ENCODE peak calls at places on chromosome 2, in eight cellular contexts. One of them, this sample, is unnamed. For H3K27me3 and H3K4me1, the result is how much of the 10 kb centered on the place peaks cover.

GRCh38 chr2:218428846-218429558 is 10.1 kb downstream of the VIL1 start:
- DNase-seq in Peyer's patch: no peak
- DNase-seq in transverse colon: no peak
- DNase-seq in astrocyte: no peak
- DNase-seq in left ventricle myocardium inferior: no peak
- DNase-seq in tibial artery: no peak
- DNase-seq in body of pancreas: no peak
- DNase-seq in ascending aorta: no peak
- DNase-seq in this sample: no peak

GRCh38 chr2:104867351-104868080 is 13.6 kb downstream of the POU3F3 start:
- DNase-seq in astrocyte: peak
- DNase-seq in tibial artery: no peak
- DNase-seq in transverse colon: no peak
- DNase-seq in left ventricle myocardium inferior: no peak
- DNase-seq in ascending aorta: no peak
- DNase-seq in Peyer's patch: no peak
- DNase-seq in body of pancreas: no peak
- DNase-seq in this sample: no peak

GRCh38 chr2:38731684-38732221 is 19.4 kb downstream of the SRSF7 start:
- DNase-seq in ascending aorta: no peak
- DNase-seq in astrocyte: no peak
- DNase-seq in tibial artery: peak
- DNase-seq in left ventricle myocardium inferior: no peak
- DNase-seq in body of pancreas: no peak
- DNase-seq in transverse colon: no peak
- DNase-seq in Peyer's patch: no peak
- DNase-seq in this sample: no peak

GRCh38 chr2:150473767-150474166 is 13.7 kb downstream of the RND3 start:
- DNase-seq in body of pancreas: no peak
- DNase-seq in transverse colon: no peak
- DNase-seq in left ventricle myocardium inferior: no peak
- DNase-seq in tibial artery: no peak
- DNase-seq in Peyer's patch: no peak
- DNase-seq in astrocyte: no peak
- DNase-seq in ascending aorta: no peak
- DNase-seq in this sample: no peak

GRCh38 chr2:102112271-102112670 is 30.3 kb upstream of the IL1R1 start:
- DNase-seq in tibial artery: no peak
- DNase-seq in astrocyte: no peak
- DNase-seq in transverse colon: no peak
- DNase-seq in Peyer's patch: no peak
- DNase-seq in ascending aorta: no peak
- DNase-seq in left ventricle myocardium inferior: no peak
- DNase-seq in body of pancreas: no peak
- DNase-seq in this sample: no peak

GRCh38 chr2:150484006-150484405 is 3.5 kb downstream of the RND3 start:
- DNase-seq in tibial artery: no peak
- DNase-seq in Peyer's patch: no peak
- DNase-seq in left ventricle myocardium inferior: no peak
- DNase-seq in astrocyte: no peak
- DNase-seq in ascending aorta: no peak
- DNase-seq in body of pancreas: no peak
- DNase-seq in transverse colon: no peak
- DNase-seq in this sample: no peak

GRCh38 chr2:170530284-170530745 is 184.8 kb upstream of the SP5 start:
- DNase-seq in ascending aorta: peak
- DNase-seq in Peyer's patch: peak
- DNase-seq in body of pancreas: peak
- DNase-seq in astrocyte: peak
- DNase-seq in left ventricle myocardium inferior: peak
- DNase-seq in tibial artery: peak
- DNase-seq in transverse colon: peak
- DNase-seq in this sample: no peak

GRCh38 chr2:148927010-148927409 is 52.0 kb downstream of the KIF5C start:
- DNase-seq in left ventricle myocardium inferior: peak
- DNase-seq in Peyer's patch: peak
- DNase-seq in tibial artery: no peak
- DNase-seq in body of pancreas: no peak
- DNase-seq in ascending aorta: no peak
- DNase-seq in astrocyte: no peak
- DNase-seq in transverse colon: peak
- DNase-seq in this sample: no peak

GRCh38 chr2:146124741-146125140 is 1604.8 kb upstream of the ZEB2 start:
- DNase-seq in Peyer's patch: no peak
- DNase-seq in left ventricle myocardium inferior: no peak
- DNase-seq in ascending aorta: no peak
- DNase-seq in tibial artery: no peak
- DNase-seq in transverse colon: no peak
- DNase-seq in body of pancreas: no peak
- DNase-seq in astrocyte: peak
- DNase-seq in this sample: no peak

GRCh38 chr2:230668939-230669303 is 43.7 kb upstream of the CAB39 start:
- DNase-seq in tibial artery: no peak
- DNase-seq in Peyer's patch: no peak
- DNase-seq in left ventricle myocardium inferior: no peak
- DNase-seq in astrocyte: no peak
- DNase-seq in transverse colon: no peak
- DNase-seq in ascending aorta: no peak
- DNase-seq in body of pancreas: no peak
- DNase-seq in this sample: no peak

GRCh38 chr2:235493775-235494715 is at the start of gene AGAP1:
- DNase-seq in transverse colon: peak
- DNase-seq in ascending aorta: no peak
- DNase-seq in tibial artery: peak
- DNase-seq in body of pancreas: peak
- DNase-seq in Peyer's patch: peak
- DNase-seq in astrocyte: peak
- DNase-seq in left ventricle myocardium inferior: peak
- DNase-seq in this sample: peak

GRCh38 chr2:172947461-172947860 is 128.2 kb upstream of the MAP3K20 start:
- DNase-seq in left ventricle myocardium inferior: no peak
- DNase-seq in tibial artery: no peak
- DNase-seq in body of pancreas: no peak
- DNase-seq in astrocyte: peak
- DNase-seq in Peyer's patch: no peak
- DNase-seq in ascending aorta: no peak
- DNase-seq in transverse colon: no peak
- DNase-seq in this sample: no peak

GRCh38 chr2:151297882-151298281 is 8.4 kb upstream of the NMI start:
- DNase-seq in Peyer's patch: no peak
- DNase-seq in body of pancreas: no peak
- DNase-seq in ascending aorta: no peak
- DNase-seq in tibial artery: no peak
- DNase-seq in transverse colon: no peak
- DNase-seq in astrocyte: no peak
- DNase-seq in left ventricle myocardium inferior: no peak
- DNase-seq in this sample: no peak

GRCh38 chr2:73284296-73285161 is at the start of gene FBXO41:
- DNase-seq in body of pancreas: peak
- DNase-seq in transverse colon: peak
- DNase-seq in Peyer's patch: peak
- DNase-seq in tibial artery: no peak
- DNase-seq in ascending aorta: no peak
- DNase-seq in left ventricle myocardium inferior: no peak
- DNase-seq in astrocyte: no peak
- DNase-seq in this sample: no peak

GRCh38 chr2:3130889-3131635 is 246.6 kb downstream of the EIPR1 start:
- DNase-seq in Peyer's patch: no peak
- DNase-seq in body of pancreas: no peak
- DNase-seq in transverse colon: no peak
- DNase-seq in tibial artery: no peak
- DNase-seq in ascending aorta: no peak
- DNase-seq in left ventricle myocardium inferior: no peak
- DNase-seq in astrocyte: no peak
- DNase-seq in this sample: no peak

GRCh38 chr2:66920415-66920814 is 476.7 kb upstream of the ETAA1 start:
- DNase-seq in tibial artery: no peak
- DNase-seq in Peyer's patch: no peak
- DNase-seq in body of pancreas: no peak
- DNase-seq in transverse colon: no peak
- DNase-seq in left ventricle myocardium inferior: no peak
- DNase-seq in astrocyte: no peak
- DNase-seq in ascending aorta: no peak
- DNase-seq in this sample: no peak

GRCh38 chr2:26976242-26976641 is 5.8 kb downstream of the MAPRE3 start:
- DNase-seq in transverse colon: no peak
- DNase-seq in Peyer's patch: no peak
- DNase-seq in astrocyte: peak
- DNase-seq in ascending aorta: no peak
- DNase-seq in tibial artery: no peak
- DNase-seq in body of pancreas: no peak
- DNase-seq in left ventricle myocardium inferior: no peak
- DNase-seq in this sample: no peak
- H3K27ac ChIP-seq in transverse colon: no peak
- H3K27ac ChIP-seq in Peyer's patch: no peak
- H3K27ac ChIP-seq in astrocyte: no peak
- H3K27ac ChIP-seq in ascending aorta: no peak
- H3K27ac ChIP-seq in tibial artery: no peak
- H3K27ac ChIP-seq in body of pancreas: no peak
- H3K27ac ChIP-seq in left ventricle myocardium inferior: no peak
- H3K27ac ChIP-seq in this sample: no peak

GRCh38 chr2:118077636-118078247 is 10.5 kb upstream of the INSIG2 start:
- DNase-seq in left ventricle myocardium inferior: no peak
- DNase-seq in astrocyte: no peak
- DNase-seq in transverse colon: no peak
- DNase-seq in body of pancreas: no peak
- DNase-seq in tibial artery: no peak
- DNase-seq in Peyer's patch: no peak
- DNase-seq in ascending aorta: no peak
- DNase-seq in this sample: no peak
- H3K27me3 ChIP-seq in left ventricle myocardium inferior: under half
- H3K27me3 ChIP-seq in astrocyte: under half
- H3K27me3 ChIP-seq in transverse colon: under half
- H3K27me3 ChIP-seq in body of pancreas: under half
- H3K27me3 ChIP-seq in tibial artery: under half
- H3K27me3 ChIP-seq in Peyer's patch: under half
- H3K27me3 ChIP-seq in ascending aorta: under half
- H3K27me3 ChIP-seq in this sample: under half

DNA sequence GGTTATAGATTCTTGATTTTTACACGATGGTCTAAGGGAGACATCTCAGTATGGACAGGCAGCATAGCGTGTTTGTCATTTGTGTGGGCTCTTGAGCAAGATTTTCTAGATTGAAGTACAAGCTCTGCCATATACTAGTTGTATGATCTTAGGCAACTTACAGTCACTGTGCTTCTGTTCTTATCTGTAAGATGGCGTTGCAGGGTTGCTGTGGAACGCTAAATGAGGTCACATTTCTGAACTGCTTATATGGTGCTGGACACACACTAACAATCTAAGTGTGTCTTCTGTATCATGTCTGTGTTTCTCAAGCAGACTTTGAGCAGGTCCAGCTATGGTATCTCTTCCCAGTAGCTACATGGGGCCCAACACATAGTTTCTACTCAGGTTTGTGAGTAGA is 29.2 kb downstream of the PARD3B start:
- DNase-seq in left ventricle myocardium inferior: no peak
- DNase-seq in astrocyte: no peak
- DNase-seq in Peyer's patch: no peak
- DNase-seq in ascending aorta: no peak
- DNase-seq in tibial artery: no peak
- DNase-seq in transverse colon: no peak
- DNase-seq in body of pancreas: no peak
- DNase-seq in this sample: no peak
- H3K4me1 ChIP-seq in left ventricle myocardium inferior: under half
- H3K4me1 ChIP-seq in astrocyte: under half
- H3K4me1 ChIP-seq in Peyer's patch: under half
- H3K4me1 ChIP-seq in ascending aorta: under half
- H3K4me1 ChIP-seq in tibial artery: under half
- H3K4me1 ChIP-seq in transverse colon: under half
- H3K4me1 ChIP-seq in body of pancreas: under half
- H3K4me1 ChIP-seq in this sample: under half

DNA sequence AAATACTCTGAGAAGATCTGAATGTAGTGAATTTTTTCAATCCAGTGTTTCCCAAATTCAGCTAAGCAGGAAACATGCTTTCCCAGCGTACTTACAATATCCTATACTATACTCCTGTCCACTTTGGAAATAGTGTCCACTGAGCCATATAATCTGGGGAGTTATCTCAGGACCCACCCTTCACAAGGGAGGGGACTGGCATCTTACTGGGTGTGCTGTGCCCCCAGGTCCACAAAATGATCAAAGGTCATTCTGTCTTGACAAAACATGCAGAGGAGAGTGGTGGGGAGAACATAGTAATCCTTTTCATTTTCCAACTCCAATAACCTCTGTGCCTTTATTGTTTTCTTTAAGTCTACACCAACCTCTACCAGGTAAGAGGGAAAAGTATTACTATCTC is 79.8 kb upstream of the DAPL1 start:
- DNase-seq in transverse colon: no peak
- DNase-seq in ascending aorta: no peak
- DNase-seq in body of pancreas: no peak
- DNase-seq in astrocyte: no peak
- DNase-seq in tibial artery: no peak
- DNase-seq in left ventricle myocardium inferior: no peak
- DNase-seq in Peyer's patch: no peak
- DNase-seq in this sample: no peak
- H3K27ac ChIP-seq in transverse colon: peak
- H3K27ac ChIP-seq in ascending aorta: peak
- H3K27ac ChIP-seq in body of pancreas: no peak
- H3K27ac ChIP-seq in astrocyte: no peak
- H3K27ac ChIP-seq in tibial artery: no peak
- H3K27ac ChIP-seq in left ventricle myocardium inferior: peak
- H3K27ac ChIP-seq in Peyer's patch: peak
- H3K27ac ChIP-seq in this sample: no peak

GRCh38 chr2:54724560-54725342 is 1.3 kb downstream of the EML6 start:
- DNase-seq in ascending aorta: no peak
- DNase-seq in astrocyte: no peak
- DNase-seq in body of pancreas: peak
- DNase-seq in Peyer's patch: peak
- DNase-seq in transverse colon: peak
- DNase-seq in left ventricle myocardium inferior: peak
- DNase-seq in tibial artery: no peak
- DNase-seq in this sample: no peak

GRCh38 chr2:54722641-54723299 is 692 bp upstream of the EML6 start:
- DNase-seq in astrocyte: peak
- DNase-seq in tibial artery: no peak
- DNase-seq in transverse colon: no peak
- DNase-seq in ascending aorta: no peak
- DNase-seq in body of pancreas: no peak
- DNase-seq in left ventricle myocardium inferior: no peak
- DNase-seq in Peyer's patch: no peak
- DNase-seq in this sample: no peak

GRCh38 chr2:54724150-54724559 is 693 bp downstream of the EML6 start:
- DNase-seq in body of pancreas: no peak
- DNase-seq in Peyer's patch: no peak
- DNase-seq in transverse colon: no peak
- DNase-seq in astrocyte: no peak
- DNase-seq in tibial artery: no peak
- DNase-seq in left ventricle myocardium inferior: no peak
- DNase-seq in ascending aorta: no peak
- DNase-seq in this sample: no peak

GRCh38 chr2:54725343-54726099 is 2.1 kb downstream of the EML6 start:
- DNase-seq in astrocyte: no peak
- DNase-seq in body of pancreas: no peak
- DNase-seq in left ventricle myocardium inferior: no peak
- DNase-seq in Peyer's patch: no peak
- DNase-seq in ascending aorta: no peak
- DNase-seq in tibial artery: no peak
- DNase-seq in transverse colon: no peak
- DNase-seq in this sample: no peak

GRCh38 chr2:54723300-54724149 is at the start of gene EML6:
- DNase-seq in transverse colon: peak
- DNase-seq in astrocyte: peak
- DNase-seq in left ventricle myocardium inferior: peak
- DNase-seq in ascending aorta: peak
- DNase-seq in tibial artery: peak
- DNase-seq in Peyer's patch: peak
- DNase-seq in body of pancreas: peak
- DNase-seq in this sample: peak
- H3K27me3 ChIP-seq in transverse colon: under half
- H3K27me3 ChIP-seq in astrocyte: under half
- H3K27me3 ChIP-seq in left ventricle myocardium inferior: under half
- H3K27me3 ChIP-seq in ascending aorta: under half
- H3K27me3 ChIP-seq in tibial artery: under half
- H3K27me3 ChIP-seq in Peyer's patch: under half
- H3K27me3 ChIP-seq in body of pancreas: under half
- H3K27me3 ChIP-seq in this sample: under half